ENCODE peak calls at places on chromosomes 12 and 14, in nine cellular contexts. Y is cardiac fibroblast, L is adrenal gland, T is SW 1271, O is fibroblast of lung, B is aorta, C is T-cell, Q is A549, E is COR-L47. H is an unnamed sample.
A peak's percentile ranks its signal among the peaks of the same experiment; 100 is the strongest.

GRCh38 chr12:71242511-71242910 is 84.7 kb upstream of the TSPAN8 start:
- DNase-seq in Y (peak; percentile 36), O (no peak), L (no peak), T (no peak), B (no peak), E (no peak), C (no peak), Q (no peak), H (no peak)

GRCh38 chr12:58656254-58657009 is 263.9 kb downstream of the LRIG3 start:
- DNase-seq in L (no peak), C (no peak), Y (no peak), T (no peak), B (peak; percentile 55), E (no peak), O (no peak), Q (no peak), H (no peak)

GRCh38 chr12:65825573-65826512 is 1.6 kb downstream of the HMGA2 start:
- DNase-seq in B (peak; percentile 81), T (no peak), E (no peak), O (peak; percentile 57), L (peak; percentile 22), C (no peak), Y (peak; percentile 42), Q (peak; percentile 34), H (peak; percentile 21)

GRCh38 chr12:57130941-57131340 is 2.7 kb downstream of the LRP1 start:
- DNase-seq in Q (no peak), O (no peak), C (no peak), T (no peak), E (no peak), Y (no peak), B (no peak), L (no peak), H (no peak)

GRCh38 chr12:104784592-104784991 is 173.5 kb downstream of the SLC41A2 start:
- DNase-seq in T (no peak), B (no peak), L (no peak), C (no peak), E (no peak), O (no peak), Y (no peak), Q (no peak), H (no peak)

GRCh38 chr14:90381999-90382451 is 14.8 kb upstream of the CALM1 start:
- DNase-seq in O (no peak), B (no peak), E (peak; percentile 81), Y (no peak), T (no peak), Q (no peak), C (no peak), L (peak; percentile 46), H (no peak)

GRCh38 chr14:52434955-52435354 is 117.3 kb downstream of the TXNDC16 start:
- DNase-seq in O (no peak), B (no peak), C (no peak), L (no peak), E (no peak), Y (no peak), Q (no peak), T (no peak), H (no peak)

GRCh38 chr12:96427269-96427729 is 27.1 kb upstream of the CDK17 start:
- DNase-seq in O (peak; percentile 100), T (peak; percentile 94), E (no peak), C (no peak), Q (peak; percentile 55), Y (peak; percentile 100), B (peak; percentile 85), L (no peak), H (peak; percentile 90)

GRCh38 chr12:23906329-23906728 is 43.1 kb downstream of the SOX5 start:
- DNase-seq in Y (peak; percentile 71), C (no peak), Q (no peak), T (no peak), L (no peak), B (no peak), E (no peak), O (peak; percentile 6), H (no peak)

GRCh38 chr12:64796205-64796845 is 28.1 kb upstream of the TBC1D30 start:
- DNase-seq in L (peak; percentile 73), O (peak; percentile 96), C (no peak), Q (peak; percentile 91), E (peak; percentile 80), B (no peak), Y (peak; percentile 97), T (peak; percentile 64), H (peak; percentile 82)

GRCh38 chr12:124646385-124647230 is 79.2 kb upstream of the NCOR2 start:
- DNase-seq in Q (no peak), O (no peak), T (no peak), L (no peak), E (no peak), B (no peak), Y (no peak), C (no peak), H (no peak)

GRCh38 chr14:74988131-74988530 is 14.6 kb upstream of the EIF2B2 start:
- DNase-seq in O (no peak), T (peak; percentile 79), C (no peak), L (no peak), Y (peak; percentile 90), Q (peak; percentile 27), E (no peak), B (no peak), H (peak; percentile 56)

GRCh38 chr14:22973217-22974032 is 8.9 kb downstream of the AJUBA start:
- DNase-seq in T (peak; percentile 48), O (peak; percentile 78), C (no peak), E (peak; percentile 16), B (no peak), Q (peak; percentile 63), Y (peak; percentile 79), L (peak; percentile 52), H (peak; percentile 44)

GRCh38 chr14:92559486-92559885 is 45.9 kb downstream of the RIN3 start:
- DNase-seq in B (no peak), Q (no peak), C (no peak), Y (no peak), E (no peak), T (no peak), L (no peak), O (no peak), H (no peak)

GRCh38 chr12:21972055-21972454 is 30.8 kb upstream of the ABCC9 start:
- DNase-seq in B (no peak), E (no peak), C (no peak), Y (no peak), L (no peak), Q (no peak), T (no peak), O (no peak), H (no peak)

GRCh38 chr12:22544038-22544979 is at the start of gene C2CD5:
- DNase-seq in L (peak; percentile 95), C (peak; percentile 94), T (peak; percentile 98), O (peak; percentile 98), Q (peak; percentile 84), E (peak; percentile 91), Y (peak; percentile 98), B (peak; percentile 99), H (peak; percentile 99)

GRCh38 chr12:101209319-101210302 is at the start of gene SLC5A8:
- DNase-seq in C (no peak), O (no peak), E (peak; percentile 21), T (no peak), Y (no peak), L (peak; percentile 22), B (no peak), Q (no peak), H (no peak)

GRCh38 chr12:93714382-93714781 is 37.2 kb downstream of the CRADD start:
- DNase-seq in C (no peak), Q (no peak), E (no peak), L (no peak), T (no peak), O (no peak), Y (peak; percentile 43), B (no peak), H (peak; percentile 25)

GRCh38 chr14:54278087-54278486 is 118.7 kb upstream of the CDKN3 start:
- DNase-seq in Q (no peak), C (no peak), B (no peak), E (no peak), Y (no peak), L (no peak), O (no peak), T (no peak), H (no peak)

GRCh38 chr12:53058674-53059433 is 9.0 kb downstream of the TNS2 start:
- DNase-seq in T (no peak), B (peak; percentile 74), E (no peak), C (no peak), O (no peak), Q (no peak), L (no peak), Y (no peak), H (no peak)

GRCh38 chr12:94783862-94784261 is 133.5 kb upstream of the TMCC3 start:
- DNase-seq in E (no peak), L (no peak), C (no peak), Q (no peak), Y (peak; percentile 68), T (no peak), B (no peak), O (peak; percentile 50), H (no peak)

GRCh38 chr14:31505411-31505810 is 17.6 kb upstream of the GPR33 start:
- DNase-seq in C (no peak), O (peak; percentile 37), T (no peak), E (no peak), Y (peak; percentile 68), L (no peak), B (no peak), Q (no peak), H (no peak)

GRCh38 chr12:127629066-127629820 is 637.7 kb upstream of the TMEM132C start:
- DNase-seq in E (no peak), T (no peak), C (no peak), Y (no peak), B (no peak), O (no peak), Q (no peak), L (no peak), H (no peak)

GRCh38 chr14:24351517-24351916 is 11.7 kb upstream of the RIPK3 start:
- DNase-seq in O (peak; percentile 54), Q (no peak), T (no peak), B (no peak), L (no peak), C (no peak), Y (peak; percentile 48), E (peak; percentile 12), H (no peak)